ENCODE peak calls at places on chromosomes 13 and 19, in four cellular contexts. Z, D, X and M are unnamed samples.

GRCh38 chr13:43042410-43042921 is 19.1 kb downstream of the DNAJC15 start:
- DNase-seq in Z (no peak), D (no peak), X (no peak), M (no peak)

GRCh38 chr13:46295531-46296464 is 84.1 kb downstream of the LRRC63 start:
- DNase-seq in Z (no peak), D (peak), X (no peak), M (peak)

GRCh38 chr13:99442273-99442895 is 58.9 kb upstream of the TM9SF2 start:
- DNase-seq in Z (no peak), D (peak), X (peak), M (no peak)

GRCh38 chr13:48411281-48412099 is 1.4 kb downstream of the LPAR6 start:
- DNase-seq in Z (no peak), D (no peak), X (no peak), M (no peak)

GRCh38 chr13:113849546-113849945 is 14.3 kb downstream of the GAS6 start:
- DNase-seq in Z (no peak), D (no peak), X (no peak), M (no peak)

GRCh38 chr19:32418155-32418554 is 12.6 kb downstream of the DPY19L3 start:
- DNase-seq in Z (no peak), D (no peak), X (no peak), M (no peak)

GRCh38 chr19:35868172-35868822 is at the start of gene APLP1:
- DNase-seq in Z (no peak), D (peak), X (peak), M (peak)

GRCh38 chr19:57171551-57172081 is 4.3 kb upstream of the DUXA start:
- DNase-seq in Z (no peak), D (peak), X (peak), M (no peak)

GRCh38 chr19:3304871-3305423 is 61.4 kb upstream of the NFIC start:
- DNase-seq in Z (no peak), D (peak), X (peak), M (peak)

GRCh38 chr19:48102870-48103751 is 7.5 kb downstream of the PLA2G4C start:
- DNase-seq in Z (no peak), D (peak), X (peak), M (no peak)

GRCh38 chr19:35774274-35775045 is 904 bp upstream of the ARHGAP33 start:
- DNase-seq in Z (no peak), D (no peak), X (no peak), M (no peak)

GRCh38 chr13:38814331-38814730 is 127.5 kb downstream of the FREM2 start:
- DNase-seq in Z (no peak), D (peak), X (peak), M (no peak)

GRCh38 chr13:50646070-50646469 is 197.4 kb downstream of the DLEU7 start:
- DNase-seq in Z (no peak), D (no peak), X (no peak), M (no peak)

GRCh38 chr13:24340608-24340955 is 31.2 kb downstream of the C1QTNF9 start:
- DNase-seq in Z (no peak), D (no peak), X (no peak), M (no peak)

GRCh38 chr19:29509456-29509855 is 16.3 kb upstream of the VSTM2B start:
- DNase-seq in Z (no peak), D (no peak), X (no peak), M (no peak)

GRCh38 chr19:45215391-45216191 is 29.6 kb downstream of the EXOC3L2 start:
- DNase-seq in Z (no peak), D (no peak), X (peak), M (peak)

GRCh38 chr13:71751074-71751473 is 115.9 kb downstream of the DACH1 start:
- DNase-seq in Z (no peak), D (no peak), X (no peak), M (no peak)

GRCh38 chr19:2624537-2625091 is 77.9 kb downstream of the GNG7 start:
- DNase-seq in Z (no peak), D (no peak), X (no peak), M (peak)

GRCh38 chr19:32828643-32829344 is 40.8 kb downstream of the SLC7A9 start:
- DNase-seq in Z (no peak), D (no peak), X (no peak), M (no peak)

GRCh38 chr19:533485-534058 is 2.0 kb downstream of the CDC34 start:
- DNase-seq in Z (no peak), D (no peak), X (no peak), M (no peak)

GRCh38 chr19:43643326-43643725 is 3.7 kb upstream of the CADM4 start:
- DNase-seq in Z (no peak), D (no peak), X (no peak), M (no peak)

GRCh38 chr19:29504454-29504853 is 21.3 kb upstream of the VSTM2B start:
- DNase-seq in Z (no peak), D (no peak), X (no peak), M (no peak)

GRCh38 chr19:756821-757688 is 6.1 kb downstream of the MISP start:
- DNase-seq in Z (no peak), D (no peak), X (no peak), M (no peak)

GRCh38 chr13:75830842-75831241 is 194.7 kb downstream of the LMO7 start:
- DNase-seq in Z (no peak), D (no peak), X (no peak), M (no peak)

GRCh38 chr13:40585911-40586471 is 80.5 kb downstream of the FOXO1 start:
- DNase-seq in Z (no peak), D (no peak), X (no peak), M (no peak)

GRCh38 chr19:33156354-33156753 is 24.4 kb downstream of the WDR88 start:
- DNase-seq in Z (no peak), D (no peak), X (no peak), M (no peak)

GRCh38 chr13:91988331-91988730 is 589.9 kb downstream of the GPC5 start:
- DNase-seq in Z (no peak), D (no peak), X (no peak), M (no peak)

GRCh38 chr19:3109491-3109890 is 15.3 kb downstream of the GNA11 start:
- DNase-seq in Z (no peak), D (no peak), X (no peak), M (no peak)

GRCh38 chr13:33125821-33126570 is 109.8 kb downstream of the KL start:
- DNase-seq in Z (peak), D (no peak), X (peak), M (no peak)

GRCh38 chr13:33126909-33127607 is 110.8 kb downstream of the KL start:
- DNase-seq in Z (no peak), D (no peak), X (no peak), M (no peak)

GRCh38 chr13:33119886-33120543 is 103.8 kb downstream of the KL start:
- DNase-seq in Z (no peak), D (no peak), X (peak), M (no peak)

GRCh38 chr13:33119022-33119735 is 103.0 kb downstream of the KL start:
- DNase-seq in Z (no peak), D (no peak), X (no peak), M (peak)

GRCh38 chr13:33123066-33123940 is 107.1 kb downstream of the KL start:
- DNase-seq in Z (no peak), D (no peak), X (no peak), M (no peak)
- TF ChIP-seq POLR2AphosphoS5 in Z (no peak), D (no peak), X (peak), M (no peak)

GRCh38 chr13:34833562-34834182 is 108.4 kb upstream of the NBEA start:
- DNase-seq in Z (no peak), D (no peak), X (no peak), M (no peak)
- TF ChIP-seq CTCF in Z (no peak), D (no peak), X (no peak), M (no peak)

DNA sequence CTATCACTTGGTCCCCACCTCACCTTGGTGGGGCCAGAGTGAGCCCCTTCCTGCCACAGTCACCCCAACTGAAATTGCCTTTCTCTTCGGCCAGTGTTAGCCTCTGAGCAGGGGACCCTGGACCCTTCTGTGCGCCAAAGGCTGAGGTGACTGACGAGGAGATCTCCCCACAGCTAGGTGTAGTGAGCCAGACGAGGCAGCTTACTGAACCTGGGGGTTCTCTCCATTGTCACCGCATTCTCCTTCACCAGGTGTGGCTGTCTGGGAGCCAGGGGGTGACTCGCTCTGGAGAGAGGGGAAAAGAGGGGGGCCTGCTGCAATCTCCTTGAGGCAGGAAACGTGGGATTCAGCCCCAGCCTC is 1.3 kb downstream of the RPS28 start:
- DNase-seq in Z (no peak), D (no peak), X (no peak), M (no peak)
- TF ChIP-seq POLR2AphosphoS5 in Z (no peak), D (no peak), X (no peak), M (no peak)

GRCh38 chr19:42108527-42109389 is 23.5 kb downstream of the POU2F2 start:
- DNase-seq in Z (no peak), D (peak), X (peak), M (peak)
- TF ChIP-seq CTCF in Z (peak), D (peak), X (peak), M (peak)

DNA sequence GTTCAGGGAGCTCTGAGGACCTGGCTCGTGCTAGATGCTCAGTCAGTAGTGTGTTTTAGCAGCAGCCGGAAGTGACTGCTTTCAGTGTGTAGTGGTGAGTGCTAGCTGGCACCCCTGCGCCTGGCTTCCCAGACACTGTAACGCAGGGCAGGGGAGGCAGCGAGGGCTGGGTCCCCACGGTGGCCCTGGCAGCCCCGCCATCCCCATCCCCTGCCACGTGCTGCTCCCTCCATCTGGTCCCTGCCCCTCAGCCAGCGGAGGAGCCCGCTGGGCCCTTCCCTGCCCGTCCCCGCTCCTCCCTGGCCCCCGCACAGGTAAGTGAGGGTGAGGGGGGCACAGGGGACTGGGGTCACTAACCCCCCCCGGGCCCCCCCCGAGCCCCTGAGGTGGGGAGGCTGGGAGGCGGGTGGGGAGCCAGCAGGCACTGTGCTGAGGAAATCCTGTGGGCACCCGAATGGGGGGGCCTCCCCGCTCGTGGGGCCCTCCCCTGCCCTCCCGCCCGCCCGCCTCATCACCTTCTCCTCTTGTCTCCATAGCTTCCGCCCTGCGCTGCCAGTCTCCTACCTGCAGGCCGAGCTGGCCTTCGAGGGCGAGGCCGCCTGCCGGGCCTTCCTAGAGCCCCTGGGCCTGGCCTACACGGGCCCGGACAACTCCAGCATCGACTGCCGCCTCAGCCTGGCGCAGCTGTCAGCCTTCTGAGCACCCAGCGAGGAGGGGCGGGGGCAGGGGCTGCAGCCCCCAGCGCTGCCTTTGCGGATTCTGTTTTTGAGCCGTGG is 3.2 kb downstream of the LENG9 start:
- DNase-seq in Z (no peak), D (no peak), X (no peak), M (no peak)
- TF ChIP-seq POLR2AphosphoS5 in Z (no peak), D (no peak), X (no peak), M (no peak)

DNA sequence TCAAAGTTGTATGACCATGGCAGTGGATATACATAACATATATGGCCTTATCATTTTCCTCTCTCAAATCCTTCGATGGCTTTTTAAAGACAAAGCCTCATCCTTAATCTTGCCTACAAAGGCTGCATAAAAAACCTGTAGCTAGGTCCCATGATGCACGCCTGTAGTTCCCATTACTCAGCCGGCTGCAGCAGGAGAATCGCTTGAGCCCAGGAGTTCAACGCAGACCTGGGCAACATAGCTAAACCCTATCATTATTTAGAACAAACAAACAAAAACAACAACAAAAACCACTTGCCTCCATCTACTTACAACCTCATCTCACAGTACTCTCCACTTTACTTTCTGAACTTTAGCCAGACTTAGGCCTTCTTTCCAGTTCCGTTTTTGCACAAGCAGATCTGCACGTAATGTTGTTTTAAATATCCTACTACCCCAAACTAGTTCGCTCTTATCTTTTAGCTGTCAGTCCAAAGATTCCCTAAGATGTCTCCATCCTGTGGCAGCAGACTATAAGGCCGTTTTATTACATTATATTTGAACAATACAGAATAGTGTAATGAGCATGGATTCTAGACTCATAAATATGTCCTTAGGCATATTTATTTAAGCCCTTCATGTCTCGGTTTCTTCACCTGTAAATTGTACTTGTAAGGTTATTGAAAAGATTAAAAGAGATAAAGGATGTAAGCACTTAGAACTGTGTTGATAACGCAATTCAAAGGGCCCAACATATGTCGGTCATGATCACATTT is 969 bp upstream of the POMP start:
- DNase-seq in Z (no peak), D (no peak), X (no peak), M (no peak)
- TF ChIP-seq CTCF in Z (no peak), D (no peak), X (no peak), M (no peak)

DNA sequence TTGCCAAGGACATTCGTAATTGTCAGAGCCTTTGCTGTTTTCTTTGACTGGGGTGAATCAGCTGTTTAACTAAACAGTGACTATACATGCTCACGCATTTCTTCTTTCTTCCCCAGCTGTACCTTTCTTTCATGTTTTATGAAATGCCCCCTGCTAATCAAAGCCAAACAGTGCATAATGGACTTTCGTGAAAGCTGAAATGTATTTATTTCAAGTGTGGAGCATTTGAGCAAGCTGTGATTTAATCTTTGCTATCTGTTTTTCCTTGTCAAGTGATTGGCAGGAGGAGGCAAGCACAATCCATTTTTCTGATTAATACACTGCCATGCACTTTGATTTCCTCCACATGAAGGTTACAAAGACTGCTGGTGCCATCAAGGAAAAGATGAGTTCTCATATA is 831.7 kb upstream of the SPRY2 start:
- DNase-seq in Z (no peak), D (no peak), X (no peak), M (no peak)
- TF ChIP-seq POLR2AphosphoS5 in Z (no peak), D (no peak), X (no peak), M (no peak)

GRCh38 chr13:18921063-18921462 is 260.6 kb downstream of the TUBA3C start:
- DNase-seq in Z (no peak), D (no peak), X (no peak), M (no peak)
- TF ChIP-seq CTCF in Z (no peak), D (no peak), X (no peak), M (no peak)